ENCODE peak calls at places on chromosomes 2 and 18, in nine cellular contexts. L, V, Q, E, G, C, J, O and Z are unnamed samples.

GRCh38 chr2:171180229-171180937 is 19.7 kb upstream of the TLK1 start:
- DNase-seq in L (no peak), V (no peak), Q (no peak), E (no peak), G (no peak), C (no peak), J (no peak), O (no peak), Z (no peak)

GRCh38 chr2:48072556-48072955 is 166.3 kb upstream of the FBXO11 start:
- DNase-seq in L (no peak), V (no peak), Q (no peak), E (no peak), G (no peak), C (peak), J (no peak), O (no peak), Z (no peak)

GRCh38 chr18:46037512-46038305 is 34.4 kb downstream of the PSTPIP2 start:
- DNase-seq in L (no peak), V (no peak), Q (no peak), E (no peak), G (no peak), C (no peak), J (peak), O (no peak), Z (no peak)

GRCh38 chr2:169221745-169222369 is 140.5 kb downstream of the LRP2 start:
- DNase-seq in L (no peak), V (no peak), Q (no peak), E (peak), G (no peak), C (no peak), J (no peak), O (peak), Z (no peak)

GRCh38 chr2:44941551-44942234 is at the start of gene SIX3:
- DNase-seq in L (no peak), V (peak), Q (no peak), E (no peak), G (no peak), C (no peak), J (no peak), O (peak), Z (no peak)

GRCh38 chr2:234596696-234597575 is 100.1 kb upstream of the ARL4C start:
- DNase-seq in L (no peak), V (no peak), Q (no peak), E (no peak), G (no peak), C (peak), J (no peak), O (no peak), Z (no peak)

GRCh38 chr2:203549406-203549805 is 14.3 kb upstream of the RAPH1 start:
- DNase-seq in L (no peak), V (no peak), Q (no peak), E (no peak), G (no peak), C (no peak), J (no peak), O (no peak), Z (no peak)

GRCh38 chr2:21228041-21228895 is 104.5 kb downstream of the TDRD15 start:
- DNase-seq in L (no peak), V (peak), Q (no peak), E (peak), G (no peak), C (no peak), J (peak), O (no peak), Z (no peak)

GRCh38 chr2:43812947-43813346 is 25.7 kb downstream of the ABCG5 start:
- DNase-seq in L (no peak), V (no peak), Q (no peak), E (no peak), G (no peak), C (no peak), J (no peak), O (no peak), Z (no peak)

GRCh38 chr2:15568874-15569273 is 7.7 kb upstream of the NBAS start:
- DNase-seq in L (no peak), V (no peak), Q (no peak), E (no peak), G (no peak), C (no peak), J (no peak), O (no peak), Z (no peak)

GRCh38 chr2:27051902-27052645 is 606 bp downstream of the AGBL5 start:
- DNase-seq in L (peak), V (peak), Q (peak), E (no peak), G (peak), C (no peak), J (no peak), O (peak), Z (no peak)

GRCh38 chr18:45619062-45619825 is 4.0 kb downstream of the SLC14A2 start:
- DNase-seq in L (peak), V (peak), Q (no peak), E (peak), G (peak), C (no peak), J (no peak), O (no peak), Z (peak)

GRCh38 chr2:46001741-46002506 is 295.3 kb upstream of the EPAS1 start:
- DNase-seq in L (no peak), V (no peak), Q (no peak), E (no peak), G (no peak), C (peak), J (peak), O (no peak), Z (no peak)

GRCh38 chr2:127657232-127657595 is 11.3 kb downstream of the GPR17 start:
- DNase-seq in L (no peak), V (no peak), Q (no peak), E (no peak), G (no peak), C (no peak), J (no peak), O (no peak), Z (no peak)

GRCh38 chr2:183195998-183196409 is 71.8 kb downstream of the NUP35 start:
- DNase-seq in L (no peak), V (no peak), Q (no peak), E (peak), G (no peak), C (no peak), J (no peak), O (no peak), Z (no peak)

GRCh38 chr18:79058007-79058406 is 11.2 kb upstream of the ATP9B start:
- DNase-seq in L (no peak), V (no peak), Q (no peak), E (no peak), G (no peak), C (peak), J (no peak), O (no peak), Z (no peak)

GRCh38 chr18:778194-779007 is 33.6 kb downstream of the YES1 start:
- DNase-seq in L (no peak), V (no peak), Q (no peak), E (peak), G (no peak), C (no peak), J (peak), O (no peak), Z (no peak)

GRCh38 chr2:133829686-133830085 is 261.4 kb upstream of the NCKAP5 start:
- DNase-seq in L (no peak), V (no peak), Q (no peak), E (no peak), G (no peak), C (peak), J (no peak), O (no peak), Z (no peak)

GRCh38 chr2:109290887-109291675 is 162.1 kb downstream of the SH3RF3 start:
- DNase-seq in L (no peak), V (no peak), Q (no peak), E (no peak), G (no peak), C (no peak), J (no peak), O (no peak), Z (no peak)

GRCh38 chr18:58761241-58761969 is 90.1 kb downstream of the MALT1 start:
- DNase-seq in L (no peak), V (no peak), Q (no peak), E (no peak), G (peak), C (peak), J (no peak), O (no peak), Z (no peak)

GRCh38 chr18:50473896-50474295 is 86.0 kb upstream of the MAPK4 start:
- DNase-seq in L (no peak), V (no peak), Q (no peak), E (no peak), G (no peak), C (no peak), J (no peak), O (no peak), Z (no peak)

GRCh38 chr2:106104332-106105062 is 89.6 kb downstream of the UXS1 start:
- DNase-seq in L (peak), V (peak), Q (peak), E (peak), G (no peak), C (peak), J (peak), O (peak), Z (peak)

GRCh38 chr2:200306719-200306968 is 151 bp downstream of the SPATS2L start:
- DNase-seq in L (no peak), V (no peak), Q (no peak), E (no peak), G (no peak), C (no peak), J (no peak), O (no peak), Z (no peak)

GRCh38 chr18:59823611-59824195 is 76.1 kb upstream of the PMAIP1 start:
- DNase-seq in L (peak), V (peak), Q (peak), E (peak), G (peak), C (no peak), J (peak), O (peak), Z (peak)

GRCh38 chr18:54184836-54185235 is 39.6 kb downstream of the MBD2 start:
- DNase-seq in L (no peak), V (no peak), Q (no peak), E (no peak), G (no peak), C (no peak), J (no peak), O (no peak), Z (no peak)

GRCh38 chr18:54183390-54183789 is 41.1 kb downstream of the MBD2 start:
- DNase-seq in L (no peak), V (no peak), Q (no peak), E (no peak), G (no peak), C (no peak), J (no peak), O (no peak), Z (no peak)

GRCh38 chr18:54187372-54187771 is 37.1 kb downstream of the MBD2 start:
- DNase-seq in L (no peak), V (peak), Q (no peak), E (no peak), G (no peak), C (no peak), J (no peak), O (no peak), Z (no peak)

DNA sequence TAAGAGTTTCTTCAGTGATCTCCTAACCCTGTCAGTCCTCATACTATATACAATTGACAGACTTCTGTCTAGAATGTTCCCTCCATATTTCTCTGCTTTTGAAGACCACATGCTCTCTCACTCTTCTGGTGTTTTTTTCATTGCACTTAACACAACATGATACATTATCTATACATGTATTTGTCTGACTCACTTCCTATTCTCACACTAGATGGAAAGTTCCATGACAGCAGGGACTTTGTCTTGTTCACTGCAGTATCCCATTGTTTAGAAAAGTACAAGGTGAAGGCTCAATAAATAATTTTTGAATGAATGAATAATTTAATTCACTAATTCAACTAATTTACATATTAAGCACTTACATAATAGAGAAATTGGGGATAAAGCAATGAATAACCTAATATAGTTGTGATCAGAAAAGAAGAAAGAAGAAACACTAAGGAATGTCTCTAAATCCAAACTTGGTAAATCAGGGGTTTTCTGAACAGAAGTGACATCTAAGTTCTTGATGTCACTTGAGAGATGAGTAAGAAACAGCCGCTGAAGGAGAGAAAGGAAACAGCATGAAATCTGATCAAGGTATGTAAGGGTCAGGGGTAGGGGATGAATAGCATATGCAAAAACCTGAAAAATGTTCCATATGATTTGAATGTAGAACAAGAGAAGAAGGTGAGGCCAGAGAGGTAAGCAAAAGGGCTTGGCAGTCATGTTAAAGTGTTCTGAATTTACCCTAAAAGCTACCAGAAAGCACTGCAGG is 42.4 kb downstream of the MBD2 start:
- DNase-seq in L (no peak), V (no peak), Q (no peak), E (no peak), G (no peak), C (no peak), J (no peak), O (no peak), Z (no peak)
- TF ChIP-seq EP300 in L (no peak), V (no peak), Q (no peak), E (no peak), G (no peak), C (no peak), J (no peak), O (no peak), Z (no peak)

DNA sequence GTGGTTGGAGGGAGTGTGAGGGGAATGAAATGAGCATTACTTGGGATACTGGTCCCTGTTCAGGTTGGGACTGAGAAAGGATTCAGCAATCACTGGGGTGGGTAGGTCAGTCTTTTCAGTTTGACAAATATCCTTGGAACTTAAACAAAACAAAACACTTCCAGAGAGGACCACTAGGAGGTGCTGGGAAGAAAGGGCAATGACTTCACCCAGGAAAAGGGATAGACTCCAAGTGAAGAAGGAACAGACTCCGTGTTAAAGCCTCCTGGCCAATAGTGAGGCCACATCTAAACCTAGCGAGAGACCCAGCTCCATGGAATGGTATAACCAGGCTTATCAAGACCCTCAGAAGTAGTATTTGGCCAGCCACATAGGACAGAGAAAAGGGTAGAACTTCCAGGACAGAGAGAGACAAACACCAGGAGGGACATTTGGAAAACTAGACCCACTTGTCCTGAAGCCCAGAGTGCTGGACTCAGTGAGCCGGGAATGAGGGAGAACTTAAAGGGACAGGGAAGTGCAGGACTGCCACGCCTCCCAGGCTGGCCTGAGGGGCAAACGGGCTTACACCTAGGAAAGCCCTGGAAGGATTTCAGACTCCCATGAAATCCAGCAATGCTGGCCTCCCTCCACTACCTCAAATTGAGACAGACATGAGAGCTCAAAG is 19.6 kb upstream of the KCNG3 start:
- DNase-seq in L (no peak), V (peak), Q (no peak), E (peak), G (no peak), C (no peak), J (peak), O (peak), Z (peak)
- TF ChIP-seq EP300 in L (no peak), V (no peak), Q (no peak), E (no peak), G (no peak), C (no peak), J (no peak), O (no peak), Z (no peak)

DNA sequence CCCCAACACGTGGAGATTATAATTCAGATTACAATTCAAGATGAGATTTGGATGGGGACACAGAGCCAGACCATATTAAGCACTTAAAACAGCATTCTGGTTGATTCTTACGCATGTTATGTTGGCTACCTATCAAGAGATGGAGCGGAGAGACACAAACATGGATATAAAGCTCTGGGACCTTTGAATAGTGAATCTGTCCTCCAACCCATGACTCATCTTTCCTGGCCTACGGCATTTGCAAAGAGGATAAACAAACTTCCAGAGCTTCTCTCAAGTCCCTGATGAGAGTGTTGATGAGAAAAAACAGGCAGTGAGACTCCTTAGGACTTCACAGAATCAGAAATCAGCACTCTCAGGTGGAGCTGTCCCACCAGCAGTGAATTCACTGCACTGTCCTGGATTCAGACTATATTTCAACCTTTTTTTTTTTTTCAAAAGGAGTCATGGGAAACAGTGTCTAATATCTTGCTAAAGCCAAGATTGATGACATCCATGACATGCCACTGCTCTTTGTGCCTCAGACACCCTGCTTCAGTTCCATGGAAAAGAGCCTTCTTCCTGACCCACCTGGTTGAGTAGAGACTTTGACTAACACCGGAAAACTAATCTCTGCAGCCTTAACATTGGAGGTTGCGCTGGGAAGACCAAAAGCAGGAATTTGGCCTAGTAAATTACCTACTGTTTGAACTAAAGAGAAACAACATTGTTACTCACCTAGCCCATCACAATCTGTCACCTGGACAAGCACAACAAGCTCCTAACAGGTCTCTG is 62.1 kb upstream of the NPAS2 start:
- DNase-seq in L (no peak), V (no peak), Q (no peak), E (no peak), G (no peak), C (no peak), J (peak), O (peak), Z (peak)
- TF ChIP-seq EP300 in L (no peak), V (no peak), Q (no peak), E (no peak), G (no peak), C (peak), J (no peak), O (no peak), Z (no peak)

DNA sequence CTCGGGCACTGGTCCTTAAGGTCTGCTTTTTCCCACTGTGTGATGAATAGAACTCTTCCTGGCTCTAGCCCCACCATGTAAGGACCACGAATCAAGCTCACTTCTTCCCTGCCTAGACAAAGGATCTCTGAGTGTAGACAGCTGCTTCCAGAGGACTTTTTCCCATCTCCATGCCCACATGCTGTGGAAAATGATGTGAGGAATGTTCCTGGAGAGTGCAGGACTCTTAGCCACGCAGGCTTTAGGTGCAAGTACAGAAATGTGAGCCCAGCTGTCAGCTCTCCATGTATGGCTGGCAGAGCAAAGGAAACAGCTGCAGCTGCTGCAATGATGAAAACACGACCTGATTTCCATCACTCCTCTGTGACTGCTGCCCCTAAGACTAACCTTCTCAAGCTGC is 35.5 kb downstream of the NXPH2 start:
- DNase-seq in L (no peak), V (no peak), Q (no peak), E (no peak), G (no peak), C (peak), J (no peak), O (no peak), Z (no peak)
- TF ChIP-seq EP300 in L (no peak), V (no peak), Q (no peak), E (no peak), G (no peak), C (no peak), J (no peak), O (no peak), Z (no peak)

GRCh38 chr2:54632733-54633692 is 90.4 kb upstream of the EML6 start:
- DNase-seq in L (no peak), V (no peak), Q (no peak), E (no peak), G (no peak), C (no peak), J (no peak), O (peak), Z (no peak)
- TF ChIP-seq EP300 in L (no peak), V (no peak), Q (no peak), E (no peak), G (no peak), C (no peak), J (no peak), O (peak), Z (no peak)

GRCh38 chr2:209642146-209642815 is 129.4 kb upstream of the UNC80 start:
- DNase-seq in L (no peak), V (no peak), Q (no peak), E (no peak), G (no peak), C (no peak), J (no peak), O (no peak), Z (no peak)

GRCh38 chr2:209637293-209637692 is 134.3 kb upstream of the UNC80 start:
- DNase-seq in L (no peak), V (no peak), Q (no peak), E (no peak), G (no peak), C (no peak), J (no peak), O (no peak), Z (no peak)

GRCh38 chr2:209640358-209640757 is 131.3 kb upstream of the UNC80 start:
- DNase-seq in L (no peak), V (no peak), Q (no peak), E (no peak), G (no peak), C (no peak), J (no peak), O (no peak), Z (no peak)

GRCh38 chr2:209636066-209636465 is 135.6 kb upstream of the UNC80 start:
- DNase-seq in L (no peak), V (no peak), Q (no peak), E (no peak), G (no peak), C (no peak), J (no peak), O (no peak), Z (no peak)

DNA sequence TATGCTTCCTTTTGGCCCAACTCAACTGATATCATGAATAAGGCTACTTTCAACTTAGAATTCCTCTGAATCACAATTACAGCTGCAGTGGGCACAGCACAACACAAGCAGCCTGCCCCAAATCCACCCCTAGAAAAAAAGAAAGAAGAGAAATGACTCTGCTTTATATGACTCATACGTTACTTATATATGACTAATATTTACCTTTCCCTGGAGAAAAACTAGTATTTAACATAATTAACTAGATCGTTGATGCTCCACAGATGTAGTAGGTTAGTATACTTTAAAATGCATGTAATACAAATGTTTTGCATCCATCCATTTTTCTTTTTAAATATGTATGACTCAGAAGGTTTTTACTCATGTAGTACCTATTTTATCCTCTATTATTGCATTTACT is 133.3 kb upstream of the UNC80 start:
- DNase-seq in L (no peak), V (no peak), Q (no peak), E (no peak), G (no peak), C (no peak), J (no peak), O (peak), Z (no peak)
- TF ChIP-seq EP300 in L (no peak), V (no peak), Q (no peak), E (no peak), G (no peak), C (no peak), J (no peak), O (no peak), Z (no peak)